ENCODE peak calls at places on chromosomes 6 and 20, in ten cellular contexts. I is WERI-Rb-1, J is DND-41, T is prostate gland, F is colonic mucosa, V is psoas muscle, B is cardiac muscle cell, Y is IMR-90, D is spleen, N is ovary. O is an unnamed sample. For H3K9me3 and H3K27me3, the result is how much of the 10 kb centered on the place peaks cover.

GRCh38 chr6:97917369-97917768 is 634.4 kb upstream of the MMS22L start:
- DNase-seq in I (no peak), J (no peak), T (no peak), F (no peak), V (no peak), B (no peak), Y (no peak), D (no peak), N (no peak), O (no peak)

GRCh38 chr20:49170714-49171113 is 17.4 kb downstream of the STAU1 start:
- DNase-seq in I (no peak), J (no peak), T (no peak), F (no peak), V (no peak), B (no peak), Y (no peak), D (no peak), N (no peak), O (no peak)

GRCh38 chr6:66291905-66292304 is 584.9 kb upstream of the EYS start:
- DNase-seq in I (no peak), J (no peak), T (no peak), F (no peak), V (no peak), B (no peak), Y (no peak), D (no peak), N (no peak), O (no peak)

GRCh38 chr20:1557605-1558004 is at the start of gene SIRPD:
- DNase-seq in I (no peak), J (no peak), T (no peak), F (no peak), V (no peak), B (no peak), Y (no peak), D (no peak), N (no peak), O (no peak)

GRCh38 chr20:43863821-43864544 is 50.7 kb upstream of the TOX2 start:
- DNase-seq in I (no peak), J (no peak), T (no peak), F (no peak), V (no peak), B (no peak), Y (no peak), D (no peak), N (no peak), O (no peak)

GRCh38 chr6:166442131-166442530 is 59.4 kb upstream of the MPC1 start:
- DNase-seq in I (no peak), J (no peak), T (no peak), F (no peak), V (no peak), B (no peak), Y (no peak), D (no peak), N (no peak), O (no peak)

GRCh38 chr6:149963462-149964242 is at the start of gene ULBP1:
- DNase-seq in I (peak), J (peak), T (peak), F (peak), V (peak), B (peak), Y (peak), D (peak), N (peak), O (peak)

GRCh38 chr6:38279423-38279822 is 360.3 kb downstream of the BTBD9 start:
- DNase-seq in I (no peak), J (no peak), T (no peak), F (no peak), V (no peak), B (peak), Y (no peak), D (no peak), N (no peak), O (no peak)

GRCh38 chr6:132414332-132414731 is 13.1 kb upstream of the MOXD1 start:
- DNase-seq in I (no peak), J (no peak), T (no peak), F (no peak), V (no peak), B (no peak), Y (no peak), D (no peak), N (no peak), O (no peak)

GRCh38 chr20:41476013-41476441 is 109.4 kb upstream of the EMILIN3 start:
- DNase-seq in I (no peak), J (no peak), T (peak), F (peak), V (no peak), B (peak), Y (peak), D (no peak), N (peak), O (no peak)

GRCh38 chr6:152271681-152272464 is 365.3 kb downstream of the SYNE1 start:
- DNase-seq in I (no peak), J (no peak), T (no peak), F (no peak), V (no peak), B (peak), Y (peak), D (no peak), N (peak), O (no peak)

GRCh38 chr6:87045521-87046075 is 49.3 kb downstream of the CGA start:
- DNase-seq in I (no peak), J (no peak), T (no peak), F (no peak), V (no peak), B (no peak), Y (no peak), D (no peak), N (no peak), O (no peak)

GRCh38 chr20:56750430-56750829 is 121.3 kb downstream of the TFAP2C start:
- DNase-seq in I (no peak), J (no peak), T (no peak), F (no peak), V (no peak), B (no peak), Y (no peak), D (no peak), N (no peak), O (no peak)

GRCh38 chr6:166275714-166276166 is 32.5 kb downstream of the PRR18 start:
- DNase-seq in I (peak), J (peak), T (peak), F (peak), V (peak), B (peak), Y (peak), D (peak), N (peak), O (peak)

GRCh38 chr20:51091564-51092195 is 68.8 kb upstream of the KCNG1 start:
- DNase-seq in I (no peak), J (no peak), T (no peak), F (no peak), V (no peak), B (peak), Y (no peak), D (no peak), N (no peak), O (no peak)

GRCh38 chr6:22227824-22228610 is 68.8 kb downstream of the PRL start:
- DNase-seq in I (no peak), J (peak), T (no peak), F (no peak), V (no peak), B (peak), Y (no peak), D (no peak), N (no peak), O (no peak)

GRCh38 chr6:158002951-158003853 is 21.5 kb downstream of the SYNJ2 start:
- DNase-seq in I (no peak), J (peak), T (no peak), F (peak), V (peak), B (peak), Y (peak), D (peak), N (peak), O (peak)

GRCh38 chr6:121730616-121731015 is 295.2 kb downstream of the GJA1 start:
- DNase-seq in I (no peak), J (no peak), T (no peak), F (no peak), V (no peak), B (no peak), Y (no peak), D (no peak), N (no peak), O (no peak)

DNA sequence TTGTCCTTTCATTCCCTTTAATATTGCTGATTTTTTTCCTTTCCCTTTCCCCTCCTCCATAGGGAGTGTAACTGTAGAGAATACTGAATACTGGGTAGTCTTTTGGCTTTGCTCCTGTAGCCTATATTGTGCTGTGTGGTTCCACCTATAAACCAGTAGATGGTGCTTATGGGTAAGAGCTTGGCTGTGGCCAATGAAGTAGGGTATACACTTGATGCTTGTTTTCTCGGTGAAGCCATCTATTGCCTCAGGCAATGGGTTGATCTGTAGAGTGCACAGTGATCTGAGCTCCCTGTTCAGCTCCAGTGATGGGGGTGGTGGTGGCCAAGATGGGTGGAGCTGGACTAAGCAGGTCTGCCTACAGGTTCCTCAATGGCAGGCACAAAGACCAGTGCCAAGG is 203.3 kb upstream of the IMPG1 start:
- DNase-seq in I (no peak), J (no peak), T (no peak), F (no peak), V (no peak), B (no peak), Y (no peak), D (no peak), N (no peak), O (no peak)
- H3K9me3 ChIP-seq in I (under half), J (under half), T (under half), F (under half), V (under half), B (under half), Y (under half), D (half or more), N (under half), O (under half)

DNA sequence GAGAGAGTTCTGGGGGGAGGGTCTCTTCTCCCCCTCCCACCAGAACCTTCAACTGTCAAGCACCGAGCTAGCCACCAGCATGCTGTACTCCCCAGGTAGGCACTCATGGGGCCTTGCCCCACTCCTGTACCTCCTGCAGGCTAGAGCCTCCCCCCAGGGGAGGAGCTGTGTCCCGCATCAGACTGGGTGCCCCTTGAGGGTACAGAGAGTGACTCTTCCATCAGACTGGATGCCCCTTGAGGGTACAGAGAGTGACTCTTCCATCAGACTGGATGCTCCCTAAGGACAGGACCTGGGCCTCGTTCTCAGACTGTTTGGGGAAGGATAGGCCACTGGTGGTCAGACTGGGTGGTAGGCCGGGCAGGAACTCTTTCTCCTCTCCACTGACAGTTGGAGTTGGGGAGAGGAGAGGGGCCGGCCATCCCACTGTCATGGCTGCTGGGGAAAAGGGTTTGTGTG is at the start of gene CAPN11:
- DNase-seq in I (no peak), J (no peak), T (no peak), F (no peak), V (no peak), B (no peak), Y (no peak), D (no peak), N (no peak), O (no peak)
- H3K4me3 ChIP-seq in I (no peak), J (no peak), T (no peak), F (no peak), V (no peak), B (no peak), Y (no peak), D (no peak), N (no peak), O (no peak)

GRCh38 chr20:9508240-9508661 is 6.1 kb upstream of the LAMP5 start:
- DNase-seq in I (no peak), J (no peak), T (no peak), F (no peak), V (no peak), B (no peak), Y (no peak), D (no peak), N (no peak), O (no peak)
- H3K27me3 ChIP-seq in I (under half), J (under half), T (under half), F (half or more), V (half or more), B (half or more), Y (half or more), D (half or more), N (under half), O (half or more)

GRCh38 chr20:39659010-39659409 is 696.9 kb downstream of the DHX35 start:
- DNase-seq in I (no peak), J (no peak), T (no peak), F (no peak), V (no peak), B (no peak), Y (no peak), D (no peak), N (no peak), O (no peak)
- H3K9me3 ChIP-seq in I (under half), J (under half), T (under half), F (under half), V (under half), B (under half), Y (under half), D (under half), N (under half), O (under half)

DNA sequence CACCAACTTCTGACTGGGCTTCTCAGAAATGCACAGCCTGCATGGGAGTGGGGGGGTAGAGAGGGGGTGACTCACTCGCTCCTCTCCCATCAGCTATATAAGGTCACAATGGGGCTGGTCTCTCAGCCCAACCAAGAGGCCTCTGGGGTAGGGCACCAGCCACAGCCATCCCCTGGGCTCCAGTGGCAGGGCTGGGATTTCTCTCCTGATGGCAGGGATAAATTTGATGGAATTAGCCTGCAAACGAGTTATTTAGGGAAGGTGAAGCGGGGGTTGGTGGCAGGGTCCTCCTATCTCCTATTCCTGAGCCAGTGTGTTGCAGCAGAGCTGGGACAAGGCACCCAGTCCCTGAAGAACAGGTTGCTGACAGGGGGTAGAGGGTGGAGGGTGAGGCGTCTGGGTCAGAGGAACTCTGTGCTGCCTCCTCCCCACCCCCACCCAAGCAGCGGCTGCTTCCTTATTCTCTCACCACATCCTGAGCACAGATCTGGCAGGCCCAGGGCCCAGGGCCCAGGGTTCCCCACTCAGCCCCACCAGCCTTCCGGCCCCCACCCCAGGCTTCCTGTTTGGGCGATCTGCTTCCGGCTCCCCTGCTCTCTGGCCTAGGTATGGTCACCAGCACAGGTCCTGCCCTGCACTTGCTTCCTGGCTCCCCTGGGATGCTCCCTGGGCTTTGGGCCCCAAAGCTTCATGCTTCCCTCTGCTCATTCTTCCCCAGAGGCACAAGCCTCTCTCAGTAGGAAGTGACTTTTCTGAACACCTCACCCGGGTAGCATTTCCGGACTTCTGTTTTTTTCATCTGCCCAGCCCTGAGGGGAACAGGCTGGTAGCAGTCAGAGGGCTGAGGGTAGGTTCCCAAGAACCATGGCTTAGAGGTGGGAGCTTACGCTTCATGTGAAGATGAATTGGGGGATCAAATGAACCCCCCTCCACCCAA is 4.0 kb downstream of the PPP1R18 start:
- DNase-seq in I (peak), J (peak), T (no peak), F (peak), V (peak), B (peak), Y (peak), D (peak), N (peak), O (peak)
- H3K4me3 ChIP-seq in I (peak), J (peak), T (peak), F (peak), V (peak), B (peak), Y (peak), D (peak), N (peak), O (peak)

DNA sequence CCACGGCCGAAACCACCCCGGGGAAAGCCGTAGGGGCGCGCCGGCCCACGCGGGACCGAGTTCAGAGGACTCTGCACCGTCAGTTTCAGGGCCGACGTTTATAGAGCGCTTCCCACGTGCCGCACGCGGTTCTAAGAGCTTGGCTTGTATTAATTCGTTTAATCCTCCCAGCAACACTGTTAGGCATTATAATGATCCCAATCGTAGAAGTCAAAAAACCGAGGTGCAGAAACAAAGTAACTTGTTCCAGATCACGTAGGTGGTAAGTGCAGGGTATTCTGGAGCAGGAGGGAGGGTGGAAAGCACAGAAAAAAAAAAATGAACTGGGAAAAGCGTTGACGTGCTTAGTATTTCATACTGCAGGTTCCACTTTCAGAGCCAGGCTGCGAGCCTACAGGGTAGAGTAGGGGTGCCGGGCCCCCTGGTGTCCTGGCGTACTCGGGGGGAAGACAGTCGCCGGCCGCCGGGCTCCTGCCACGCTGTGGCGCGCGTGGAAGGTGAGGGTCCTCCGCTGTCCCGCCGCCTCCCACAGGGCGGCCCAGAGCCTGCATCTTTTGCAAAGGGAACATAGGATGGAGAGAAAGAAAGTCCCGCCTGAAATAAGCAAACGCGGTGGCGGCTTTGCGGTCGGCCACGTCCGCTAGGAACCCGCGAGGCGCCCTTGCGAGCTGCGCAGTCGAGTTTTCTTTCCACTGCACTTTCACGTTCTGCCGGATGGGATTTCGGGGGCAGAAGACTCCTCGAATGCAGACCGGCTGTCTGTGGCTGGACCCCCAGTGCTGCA is 10.2 kb upstream of the FOXF2 start:
- DNase-seq in I (peak), J (no peak), T (no peak), F (no peak), V (peak), B (no peak), Y (no peak), D (peak), N (no peak), O (no peak)
- H3K27me3 ChIP-seq in I (half or more), J (under half), T (under half), F (half or more), V (half or more), B (half or more), Y (half or more), D (half or more), N (under half), O (half or more)

GRCh38 chr6:33824461-33825154 is 20.8 kb upstream of the MLN start:
- DNase-seq in I (no peak), J (no peak), T (no peak), F (peak), V (no peak), B (peak), Y (peak), D (no peak), N (peak), O (peak)
- H3K9me3 ChIP-seq in I (under half), J (under half), T (under half), F (under half), V (under half), B (under half), Y (under half), D (under half), N (under half), O (under half)